ENCODE peak calls at places on chromosomes 5 and 9, in five cellular contexts. J, K, F, W and B are unnamed samples.

GRCh38 chr9:109414125-109414785 is 83.9 kb downstream of the PTPN3 start:
- DNase-seq in K (no peak), W (no peak), F (no peak), J (peak; percentile 80), B (no peak)

GRCh38 chr5:531749-532315 is 7.6 kb upstream of the SLC9A3 start:
- DNase-seq in K (no peak), W (no peak), J (no peak), F (no peak), B (no peak)

GRCh38 chr5:132408965-132409364 is 39.5 kb downstream of the SLC22A5 start:
- DNase-seq in F (no peak), J (no peak), W (no peak), K (no peak), B (no peak)

GRCh38 chr9:126499911-126500599 is 113.7 kb upstream of the LMX1B start:
- DNase-seq in K (no peak), W (no peak), J (no peak), F (no peak), B (no peak)

GRCh38 chr5:53431665-53432064 is 48.8 kb upstream of the FST start:
- DNase-seq in K (no peak), J (no peak), W (no peak), F (no peak), B (peak; percentile 57)

GRCh38 chr5:31944683-31945445 is 229.3 kb downstream of the GOLPH3 start:
- DNase-seq in W (peak; percentile 13), K (no peak), J (no peak), F (no peak), B (no peak)

GRCh38 chr5:157476699-157477408 is 16.8 kb downstream of the NIPAL4 start:
- DNase-seq in F (peak; percentile 58), J (peak; percentile 67), W (no peak), K (peak; percentile 37), B (peak; percentile 73)

GRCh38 chr9:31253800-31254762 is 1130.4 kb upstream of the ACO1 start:
- DNase-seq in J (no peak), W (no peak), K (no peak), F (no peak), B (no peak)

GRCh38 chr5:154287136-154287535 is 96.6 kb downstream of the GALNT10 start:
- DNase-seq in F (peak; percentile 70), K (no peak), W (no peak), J (no peak), B (peak; percentile 63)

GRCh38 chr9:106920701-106921283 is 57.8 kb downstream of the ZNF462 start:
- DNase-seq in K (peak; percentile 53), W (peak; percentile 65), F (no peak), J (no peak), B (peak; percentile 49)

GRCh38 chr9:134597041-134597913 is 44.3 kb upstream of the COL5A1 start:
- DNase-seq in K (no peak), W (no peak), F (no peak), J (peak; percentile 28), B (peak; percentile 22)

GRCh38 chr9:135294826-135295225 is 184.8 kb upstream of the PPP1R26 start:
- DNase-seq in K (no peak), J (no peak), F (no peak), W (no peak), B (no peak)

GRCh38 chr9:124764774-124765438 is 6.2 kb downstream of the NR6A1 start:
- DNase-seq in K (no peak), J (peak; percentile 40), W (no peak), F (no peak), B (no peak)

GRCh38 chr5:594241-594860 is 17.8 kb upstream of the CEP72 start:
- DNase-seq in J (no peak), W (no peak), F (no peak), K (no peak), B (no peak)

GRCh38 chr9:26723486-26723885 is 169.1 kb downstream of the CAAP1 start:
- DNase-seq in F (no peak), W (peak; percentile 52), J (no peak), K (peak; percentile 31), B (peak; percentile 36)

GRCh38 chr9:2181794-2182193 is 166.6 kb downstream of the SMARCA2 start:
- DNase-seq in W (peak; percentile 17), K (no peak), F (no peak), J (no peak), B (peak; percentile 44)

GRCh38 chr5:129904102-129904666 is at the start of gene CHSY3:
- DNase-seq in F (peak; percentile 84), W (peak; percentile 78), J (peak; percentile 83), K (peak; percentile 86), B (peak; percentile 72)

GRCh38 chr9:93587651-93588347 is 11.4 kb downstream of the PHF2 start:
- DNase-seq in J (no peak), K (no peak), W (no peak), F (no peak), B (no peak)

GRCh38 chr9:18447131-18447530 is 26.8 kb upstream of the ADAMTSL1 start:
- DNase-seq in K (no peak), F (no peak), W (no peak), J (no peak), B (peak; percentile 53)

GRCh38 chr5:93193756-93194155 is 387.3 kb downstream of the NR2F1-AS1 start:
- DNase-seq in F (no peak), W (no peak), K (no peak), J (peak; percentile 63), B (no peak)

GRCh38 chr5:181200816-181201215 is 4.2 kb downstream of the TRIM7 start:
- DNase-seq in K (no peak), J (peak; percentile 1), W (no peak), F (no peak), B (no peak)

GRCh38 chr5:91187032-91187431 is 196.1 kb downstream of the ARRDC3 start:
- DNase-seq in J (no peak), K (peak; percentile 43), W (no peak), F (no peak), B (no peak)

GRCh38 chr9:2291980-2292704 is 277.0 kb downstream of the SMARCA2 start:
- DNase-seq in K (peak; percentile 78), W (no peak), J (no peak), F (peak; percentile 22), B (peak; percentile 44)

GRCh38 chr5:137220523-137220927 is 278.6 kb downstream of the SPOCK1 start:
- DNase-seq in W (no peak), F (peak; percentile 72), K (peak; percentile 96), J (peak; percentile 42), B (peak; percentile 93)

GRCh38 chr5:172542651-172543131 is 88.4 kb upstream of the SH3PXD2B start:
- DNase-seq in K (no peak), J (no peak), W (no peak), F (no peak), B (no peak)

GRCh38 chr5:148457183-148457620 is 73.4 kb downstream of the FBXO38 start:
- DNase-seq in F (no peak), K (no peak), J (no peak), W (no peak), B (no peak)
- TF ChIP-seq CTCF in F (peak; percentile 34), K (peak; percentile 45), J (peak; percentile 16), W (no peak), B (peak; percentile 40)

GRCh38 chr9:114386361-114386885 is 1.4 kb downstream of the AKNA start:
- DNase-seq in W (no peak), F (no peak), K (no peak), J (peak; percentile 31), B (no peak)
- H3K4me3 ChIP-seq in W (peak overlapping the region; percentile 10), F (peak overlapping the region; percentile 71), K (no peak overlapping the region), J (peak overlapping the region; percentile 88), B (peak overlapping the region; percentile 61)

GRCh38 chr5:144207875-144208444 is 37.3 kb downstream of the KCTD16 start:
- DNase-seq in K (no peak), W (no peak), J (no peak), F (no peak), B (no peak)
- TF ChIP-seq CTCF in K (no peak), W (no peak), J (peak; percentile 28), F (no peak), B (no peak)

GRCh38 chr5:133531178-133531577 is 81.2 kb downstream of the FSTL4 start:
- DNase-seq in W (no peak), F (no peak), J (peak; percentile 17), K (no peak), B (no peak)
- H3K4me3 ChIP-seq in W (no peak overlapping the region), F (no peak overlapping the region), J (no peak overlapping the region), K (no peak overlapping the region), B (no peak overlapping the region)

GRCh38 chr5:19064094-19064493 is 923.9 kb downstream of the CDH18 start:
- DNase-seq in J (no peak), K (no peak), W (no peak), F (no peak), B (no peak)

DNA sequence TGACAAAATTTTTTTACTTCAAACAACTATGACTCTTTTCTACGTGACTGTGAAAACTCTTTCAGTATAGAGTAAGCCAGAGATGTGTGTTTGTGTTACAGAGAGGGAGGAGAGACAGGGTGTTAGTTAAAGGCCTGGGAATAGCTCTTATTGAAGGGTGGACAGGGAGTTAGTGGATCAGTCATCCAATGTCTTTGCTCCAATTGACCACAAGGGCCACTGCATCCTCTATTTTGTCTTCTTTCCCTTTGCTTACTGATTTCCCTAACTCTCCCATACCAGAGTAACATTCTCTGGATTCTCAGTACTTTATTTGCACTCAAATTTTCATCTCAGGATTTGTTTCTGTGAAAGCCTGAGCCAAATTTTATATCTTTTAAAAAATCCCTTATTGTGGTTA is 920.3 kb downstream of the CDH18 start:
- DNase-seq in F (no peak), J (no peak), W (no peak), K (no peak), B (no peak)
- TF ChIP-seq CTCF in F (no peak), J (no peak), W (no peak), K (no peak), B (no peak)

GRCh38 chr9:33748633-33749304 is 46.6 kb upstream of the PRSS3 start:
- DNase-seq in J (no peak), F (no peak), K (no peak), W (no peak), B (no peak)
- H3K4me3 ChIP-seq in J (no peak overlapping the region), F (no peak overlapping the region), K (no peak overlapping the region), W (no peak overlapping the region), B (no peak overlapping the region)

GRCh38 chr9:82912639-82913038 is 150.3 kb downstream of the RASEF start:
- DNase-seq in W (no peak), K (no peak), F (no peak), J (no peak), B (no peak)
- TF ChIP-seq CTCF in W (no peak), K (peak; percentile 19), F (no peak), J (no peak), B (no peak)

DNA sequence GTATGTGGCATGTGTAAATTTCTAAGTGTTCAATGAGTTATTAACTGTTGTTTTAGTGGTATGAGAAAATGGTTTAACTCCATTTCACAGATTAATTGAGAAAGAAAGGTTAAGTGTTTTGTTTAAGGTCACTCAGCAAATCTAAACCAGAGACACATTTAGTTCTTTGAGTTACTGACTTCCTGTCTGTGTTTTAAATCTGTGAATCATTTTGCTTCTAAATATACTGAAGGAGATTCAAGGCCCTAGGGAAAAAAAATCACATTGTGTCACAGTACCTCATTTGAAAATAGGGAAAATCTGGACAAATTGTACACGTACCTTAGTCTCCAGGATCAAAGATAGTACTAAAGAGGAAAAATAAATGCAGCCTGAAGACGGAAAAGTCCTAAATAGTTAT is 368.2 kb downstream of the TMEM161B start:
- DNase-seq in F (no peak), J (no peak), K (no peak), W (no peak), B (peak; percentile 1)
- H3K4me3 ChIP-seq in F (no peak overlapping the region), J (no peak overlapping the region), K (no peak overlapping the region), W (no peak overlapping the region), B (no peak overlapping the region)

GRCh38 chr9:78958887-78959286 is 612.9 kb upstream of the TLE4 start:
- DNase-seq in J (peak; percentile 39), W (no peak), K (peak; percentile 11), F (no peak), B (peak; percentile 5)
- TF ChIP-seq CTCF in J (peak; percentile 39), W (no peak), K (no peak), F (no peak), B (peak; percentile 4)